ENCODE peak calls at places on chromosomes 4 and X, in four cellular contexts. One of them, this sample, is unnamed.

GRCh38 chr4:4655901-4656300 is 114.1 kb upstream of the STX18 start:
- DNase-seq in GM12878: no peak
- DNase-seq in HepG2: no peak
- DNase-seq in K562: no peak
- DNase-seq in this sample: no peak

GRCh38 chr4:167715176-167715575 is 377.2 kb upstream of the ANXA10 start:
- DNase-seq in GM12878: no peak
- DNase-seq in HepG2: no peak
- DNase-seq in K562: no peak
- DNase-seq in this sample: no peak

GRCh38 chr4:38985363-38986065 is 46.7 kb downstream of the TMEM156 start:
- DNase-seq in GM12878: no peak
- DNase-seq in HepG2: no peak
- DNase-seq in K562: no peak
- DNase-seq in this sample: no peak

GRCh38 chr4:160318567-160319220 is 1215.8 kb downstream of the RAPGEF2 start:
- DNase-seq in GM12878: no peak
- DNase-seq in HepG2: no peak
- DNase-seq in K562: no peak
- DNase-seq in this sample: no peak

GRCh38 chr4:82043809-82044137 is 330.0 kb downstream of the HNRNPD start:
- DNase-seq in GM12878: no peak
- DNase-seq in HepG2: no peak
- DNase-seq in K562: no peak
- DNase-seq in this sample: peak

GRCh38 chr4:76458297-76458696 is 23.3 kb downstream of the SHROOM3 start:
- DNase-seq in GM12878: no peak
- DNase-seq in HepG2: no peak
- DNase-seq in K562: no peak
- DNase-seq in this sample: no peak

GRCh38 chr4:146981651-146982050 is 36.0 kb upstream of the TTC29 start:
- DNase-seq in GM12878: no peak
- DNase-seq in HepG2: no peak
- DNase-seq in K562: no peak
- DNase-seq in this sample: no peak

GRCh38 chr4:75671802-75672421 is 1.3 kb downstream of the G3BP2 start:
- DNase-seq in GM12878: no peak
- DNase-seq in HepG2: no peak
- DNase-seq in K562: no peak
- DNase-seq in this sample: no peak

GRCh38 chr4:110088670-110089069 is 109.7 kb downstream of the ELOVL6 start:
- DNase-seq in GM12878: peak
- DNase-seq in HepG2: no peak
- DNase-seq in K562: no peak
- DNase-seq in this sample: no peak

GRCh38 chr4:77010841-77011354 is 61.3 kb downstream of the SEPTIN11 start:
- DNase-seq in GM12878: no peak
- DNase-seq in HepG2: no peak
- DNase-seq in K562: no peak
- DNase-seq in this sample: no peak

DNA sequence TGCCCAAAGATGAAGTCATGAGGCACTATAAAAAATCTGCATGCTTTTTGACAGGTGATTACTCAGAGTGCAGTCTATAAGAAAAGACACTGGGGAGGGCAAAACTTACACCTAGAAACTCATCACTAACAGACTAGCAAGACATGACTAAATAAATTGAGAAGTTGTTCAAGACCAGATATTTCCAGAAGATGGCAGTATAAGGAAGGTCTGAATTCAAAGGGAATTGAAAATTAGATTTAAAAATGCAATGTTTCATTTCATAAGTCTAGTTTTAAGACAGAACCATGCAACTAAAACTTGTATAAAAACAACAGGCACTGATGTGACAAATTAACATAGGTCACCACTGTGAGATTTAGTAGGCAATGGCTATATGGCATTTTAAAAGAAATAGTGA is 232.5 kb upstream of the POF1B start:
- DNase-seq in GM12878: no peak
- DNase-seq in HepG2: no peak
- DNase-seq in K562: no peak
- DNase-seq in this sample: peak
- TF ChIP-seq ZBTB33 in GM12878: no peak
- TF ChIP-seq ZBTB33 in HepG2: no peak
- TF ChIP-seq ZBTB33 in K562: no peak
- TF ChIP-seq ZBTB33 in this sample: no peak

DNA sequence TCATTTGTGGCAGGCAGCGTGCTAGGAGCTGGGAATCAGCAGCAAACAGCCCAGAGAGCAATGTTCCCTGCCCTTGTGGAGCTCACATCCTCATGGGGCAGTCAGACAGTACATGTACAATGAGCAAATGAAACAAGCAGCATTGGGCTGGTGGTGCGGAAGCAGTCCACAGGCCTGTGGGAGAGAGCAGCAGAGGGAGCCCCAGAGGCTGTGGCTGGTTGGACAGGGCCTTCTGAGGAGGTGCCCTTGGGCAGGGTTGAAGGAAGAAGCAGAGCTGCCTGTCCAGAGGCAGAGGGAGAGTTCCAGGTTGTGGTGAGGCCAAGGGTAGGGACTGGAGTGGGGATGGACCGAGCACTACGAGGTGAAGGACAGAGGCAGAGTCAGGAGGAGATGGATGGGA is 22.5 kb downstream of the MMGT1 start:
- DNase-seq in GM12878: no peak
- DNase-seq in HepG2: no peak
- DNase-seq in K562: no peak
- DNase-seq in this sample: no peak
- TF ChIP-seq RFX5 in GM12878: no peak
- TF ChIP-seq RFX5 in HepG2: no peak
- TF ChIP-seq RFX5 in K562: no peak
- TF ChIP-seq RFX5 in this sample: no peak

GRCh38 chrX:17376381-17377046 is 1.5 kb downstream of the NHS start:
- DNase-seq in GM12878: no peak
- DNase-seq in HepG2: no peak
- DNase-seq in K562: no peak
- DNase-seq in this sample: no peak

GRCh38 chrX:17375361-17375630 is 296 bp downstream of the NHS start:
- DNase-seq in GM12878: no peak
- DNase-seq in HepG2: no peak
- DNase-seq in K562: no peak
- DNase-seq in this sample: no peak

GRCh38 chrX:17374619-17375360 is at the start of gene NHS:
- DNase-seq in GM12878: no peak
- DNase-seq in HepG2: no peak
- DNase-seq in K562: peak
- DNase-seq in this sample: peak

GRCh38 chrX:17377047-17377692 is 2.2 kb downstream of the NHS start:
- DNase-seq in GM12878: no peak
- DNase-seq in HepG2: no peak
- DNase-seq in K562: no peak
- DNase-seq in this sample: peak

DNA sequence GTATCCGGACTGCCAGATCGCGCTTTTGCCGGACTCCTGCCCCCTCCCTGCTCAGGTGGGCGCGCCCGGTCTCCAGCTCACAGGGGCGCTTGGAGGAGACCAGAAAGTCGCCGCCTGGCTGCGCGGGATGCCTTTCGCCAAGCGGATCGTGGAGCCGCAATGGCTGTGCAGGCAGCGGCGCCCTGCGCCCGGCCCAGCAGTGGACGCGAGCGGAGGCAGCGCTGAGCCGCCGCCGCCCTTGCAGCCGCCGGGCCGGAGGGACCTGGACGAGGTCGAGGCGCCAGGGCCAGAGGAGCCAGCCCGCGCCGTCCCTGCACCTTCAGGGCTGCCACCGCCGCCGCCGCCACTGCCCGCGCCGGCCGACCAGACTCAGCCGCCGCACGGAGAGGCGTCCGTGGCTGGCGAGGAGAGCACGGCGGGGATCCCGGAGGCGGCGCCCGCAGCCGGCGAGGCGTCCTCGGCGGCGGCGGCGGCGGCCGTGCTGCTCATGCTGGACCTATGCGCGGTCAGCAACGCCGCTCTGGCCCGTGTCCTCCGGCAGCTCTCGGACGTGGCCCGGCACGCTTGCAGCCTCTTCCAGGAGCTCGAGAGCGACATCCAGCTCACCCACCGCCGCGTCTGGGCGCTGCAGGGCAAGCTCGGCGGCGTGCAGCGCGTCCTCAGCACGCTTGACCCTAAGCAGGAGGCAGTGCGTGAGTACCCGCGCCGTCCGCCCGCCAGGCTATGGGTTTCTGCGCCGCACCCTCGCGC is 806 bp downstream of the NHS start:
- DNase-seq in GM12878: no peak
- DNase-seq in HepG2: no peak
- DNase-seq in K562: no peak
- DNase-seq in this sample: peak
- TF ChIP-seq ZBTB33 in GM12878: no peak
- TF ChIP-seq ZBTB33 in HepG2: no peak
- TF ChIP-seq ZBTB33 in K562: no peak
- TF ChIP-seq ZBTB33 in this sample: no peak

DNA sequence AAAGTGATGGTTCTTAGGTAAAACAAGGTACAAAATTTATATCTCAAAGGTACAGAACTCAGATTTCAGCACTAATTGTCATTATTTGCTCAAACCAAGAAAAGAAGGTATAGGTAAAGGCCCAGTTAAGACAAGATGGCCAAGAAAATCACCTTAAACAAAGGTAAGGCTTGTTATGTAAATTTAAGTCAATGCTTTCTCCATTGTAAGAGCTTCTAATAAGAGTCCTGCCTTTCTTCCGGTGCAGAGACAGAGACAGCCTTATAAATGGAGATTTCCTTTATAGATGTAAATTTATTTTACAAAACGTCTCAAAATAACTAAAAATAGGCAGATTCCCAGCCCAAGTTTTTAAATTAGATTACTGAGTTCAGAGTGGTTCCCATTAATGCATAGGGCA is 89.9 kb downstream of the EDA start:
- DNase-seq in GM12878: no peak
- DNase-seq in HepG2: no peak
- DNase-seq in K562: no peak
- DNase-seq in this sample: no peak
- TF ChIP-seq RFX5 in GM12878: no peak
- TF ChIP-seq RFX5 in HepG2: no peak
- TF ChIP-seq RFX5 in K562: no peak
- TF ChIP-seq RFX5 in this sample: no peak

GRCh38 chrX:480861-481417 is 94.2 kb upstream of the PPP2R3B start:
- DNase-seq in GM12878: no peak
- DNase-seq in HepG2: no peak
- DNase-seq in K562: no peak
- DNase-seq in this sample: no peak
- TF ChIP-seq ZBTB33 in GM12878: no peak
- TF ChIP-seq ZBTB33 in HepG2: no peak
- TF ChIP-seq ZBTB33 in K562: no peak
- TF ChIP-seq ZBTB33 in this sample: no peak

DNA sequence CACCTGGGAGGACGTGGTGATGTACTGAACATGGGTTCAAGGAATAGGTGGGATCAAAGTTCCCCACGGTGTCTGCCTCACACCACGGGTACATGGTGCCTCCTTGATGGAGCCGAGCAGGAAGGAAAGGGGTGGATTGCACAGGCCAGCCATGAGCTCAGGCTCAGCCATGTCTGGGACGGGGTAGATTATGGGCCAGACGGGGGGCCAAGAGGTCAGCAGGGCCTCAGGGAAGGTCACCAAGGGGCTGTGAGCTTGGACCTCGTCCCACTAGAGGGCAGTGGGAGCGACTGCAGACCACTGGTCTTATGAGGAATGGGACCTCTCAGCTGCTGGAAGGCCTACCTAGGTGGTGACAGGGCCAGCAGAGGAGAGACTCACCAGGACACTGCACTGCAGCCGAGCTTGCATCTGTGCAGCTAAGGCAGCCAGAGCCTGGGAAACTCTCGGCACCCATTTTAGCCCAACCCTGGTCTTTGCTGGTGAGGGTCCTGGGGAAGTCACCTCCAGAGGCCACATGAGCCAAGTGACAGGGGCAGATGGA is 38.4 kb downstream of the JAKMIP1 start:
- DNase-seq in GM12878: no peak
- DNase-seq in HepG2: no peak
- DNase-seq in K562: no peak
- DNase-seq in this sample: no peak
- TF ChIP-seq RFX5 in GM12878: no peak
- TF ChIP-seq RFX5 in HepG2: no peak
- TF ChIP-seq RFX5 in K562: no peak
- TF ChIP-seq RFX5 in this sample: no peak

This sample was measured in SK-N-SH.